ENCODE peak calls at places on chromosomes 16 and 17, in five cellular contexts. B is NCI-H1092; H is activated CD8-positive, alpha-beta memory T cell treated with anti-CD3 and anti-CD28 coated beads for 24 hours; T is IMR-90; J is sigmoid colon. D is an unnamed sample.

GRCh38 chr16:505479-506245 is 21.9 kb upstream of the CAPN15 start:
- DNase-seq in B (no peak), H (no peak), T (no peak), J (no peak), D (no peak)

GRCh38 chr17:7893226-7893880 is 4.8 kb downstream of the CHD3 start:
- DNase-seq in B (no peak), H (no peak), T (no peak), J (no peak), D (no peak)

GRCh38 chr17:13030459-13031305 is 12.9 kb upstream of the ELAC2 start:
- DNase-seq in B (no peak), H (peak), T (peak), J (no peak), D (no peak)

GRCh38 chr16:22161999-22162657 is at the start of gene SDR42E2:
- DNase-seq in B (no peak), H (peak), T (no peak), J (no peak), D (no peak)

GRCh38 chr17:36196099-36196496 is 460 bp downstream of the CCL3L1 start:
- DNase-seq in B (no peak), H (no peak), T (no peak), J (no peak), D (no peak)

GRCh38 chr16:2015117-2015946 is 4.3 kb upstream of the NPW start:
- DNase-seq in B (no peak), H (no peak), T (peak), J (no peak), D (peak)

GRCh38 chr17:32536736-32537646 is 50.2 kb downstream of the CDK5R1 start:
- DNase-seq in B (no peak), H (no peak), T (peak), J (no peak), D (no peak)

GRCh38 chr16:85202631-85203461 is 90.6 kb upstream of the CIBAR2 start:
- DNase-seq in B (no peak), H (no peak), T (peak), J (peak), D (peak)

GRCh38 chr17:59830846-59831486 is 61.8 kb downstream of the TUBD1 start:
- DNase-seq in B (no peak), H (no peak), T (no peak), J (no peak), D (no peak)

GRCh38 chr16:68116256-68116853 is 31.2 kb downstream of the NFATC3 start:
- DNase-seq in B (no peak), H (no peak), T (peak), J (no peak), D (no peak)

GRCh38 chr17:48630009-48630924 is 4.1 kb upstream of the HOXB9 start:
- DNase-seq in B (no peak), H (no peak), T (no peak), J (no peak), D (no peak)